ENCODE peak calls at places on chromosomes 6 and 20, in six cellular contexts. R is progenitor cell of endocrine pancreas, B is memory B cell, A is DMS79, K is DND-41, S is NCI-H1417 treated with DMSO at 0.1 percent for 48 hours. N is an unnamed sample.

GRCh38 chr6:12602951-12603710 is 113.4 kb upstream of the PHACTR1 start:
- DNase-seq in R (no peak), K (no peak), B (no peak), S (no peak), A (no peak), N (peak)

GRCh38 chr20:15812696-15813095 is 760.6 kb downstream of the KIF16B start:
- DNase-seq in A (no peak), R (no peak), K (no peak), S (no peak), B (no peak), N (no peak)

GRCh38 chr6:13395272-13396237 is 67.2 kb upstream of the TBC1D7 start:
- DNase-seq in K (no peak), A (no peak), B (peak), S (no peak), R (no peak), N (peak)

GRCh38 chr6:24996145-24996836 is 60.5 kb upstream of the RIPOR2 start:
- DNase-seq in R (no peak), S (peak), A (no peak), B (no peak), K (no peak), N (no peak)

GRCh38 chr6:19719691-19720127 is 117.5 kb upstream of the ID4 start:
- DNase-seq in S (no peak), K (no peak), B (no peak), R (no peak), A (no peak), N (no peak)

GRCh38 chr6:134451529-134451928 is 133.6 kb upstream of the SGK1 start:
- DNase-seq in K (no peak), S (no peak), A (no peak), B (no peak), R (no peak), N (peak)

GRCh38 chr6:157110620-157111019 is 212.7 kb downstream of the TMEM242 start:
- DNase-seq in K (no peak), A (no peak), B (no peak), R (no peak), S (no peak), N (no peak)

GRCh38 chr20:4427936-4428581 is 293.6 kb upstream of the PRND start:
- DNase-seq in R (no peak), K (no peak), S (no peak), B (no peak), A (no peak), N (no peak)

GRCh38 chr6:1904494-1904854 is 294.8 kb downstream of the FOXC1 start:
- DNase-seq in K (no peak), A (no peak), R (no peak), S (no peak), B (no peak), N (no peak)

GRCh38 chr6:10412165-10412947 is 2.5 kb downstream of the TFAP2A start:
- DNase-seq in R (no peak), S (no peak), A (peak), B (peak), K (no peak), N (peak)

GRCh38 chr6:41170547-41171160 is 7.7 kb upstream of the TREM2 start:
- DNase-seq in A (no peak), B (no peak), S (no peak), K (no peak), R (no peak), N (no peak)

GRCh38 chr20:21396045-21396893 is 1.1 kb downstream of the NKX2-4 start:
- DNase-seq in B (no peak), S (no peak), A (no peak), R (no peak), K (no peak), N (no peak)

GRCh38 chr6:115982453-115982852 is 78.2 kb downstream of the FRK start:
- DNase-seq in A (no peak), S (no peak), K (no peak), B (no peak), R (no peak), N (no peak)

GRCh38 chr6:100202417-100203194 is 208.6 kb upstream of the MCHR2 start:
- DNase-seq in B (no peak), K (no peak), S (no peak), A (no peak), R (no peak), N (peak)

GRCh38 chr6:63245420-63245819 is 34.2 kb downstream of the FKBP1C start:
- DNase-seq in B (no peak), S (no peak), R (no peak), A (no peak), K (no peak), N (no peak)

GRCh38 chr6:79719248-79719975 is 88.3 kb downstream of the SH3BGRL2 start:
- DNase-seq in B (no peak), K (no peak), S (no peak), A (no peak), R (no peak), N (no peak)

GRCh38 chr6:53302678-53303360 is 45.9 kb downstream of the ELOVL5 start:
- DNase-seq in R (no peak), B (no peak), A (no peak), S (no peak), K (peak), N (no peak)

N was measured in SK-MEL-5.